ENCODE peak calls at places on chromosomes 12 and 14, in ten cellular contexts. W is BE2C; G is endodermal cell; T is CD8-positive, alpha-beta T cell; Y is mesenchymal stem cell; O is fibroblast of lung; Z is adipocyte; A is cardiac muscle cell; C is heart right ventricle; L is tibial artery. K is an unnamed sample.
A peak's percentile ranks its signal among the peaks of the same experiment; 100 is the strongest.

GRCh38 chr12:52614381-52615207 is 3.8 kb downstream of the KRT73 start:
- DNase-seq in W (no peak), G (peak; percentile 38), T (peak; percentile 10), Y (no peak), O (no peak), Z (no peak), A (no peak), C (no peak), L (no peak), K (no peak)

GRCh38 chr14:45249847-45250575 is 3.0 kb downstream of the MIS18BP1 start:
- DNase-seq in W (no peak), G (no peak), T (no peak), Y (peak; percentile 99), O (peak; percentile 97), Z (peak; percentile 75), A (no peak), C (no peak), L (no peak), K (no peak)

GRCh38 chr14:65813760-65814387 is 401.3 kb downstream of the FUT8 start:
- DNase-seq in W (no peak), G (peak; percentile 83), T (no peak), Y (no peak), O (no peak), Z (no peak), A (no peak), C (no peak), L (no peak), K (no peak)

GRCh38 chr14:53954551-53955233 is 1.9 kb downstream of the BMP4 start:
- DNase-seq in W (no peak), G (peak; percentile 74), T (no peak), Y (peak; percentile 63), O (peak; percentile 41), Z (peak; percentile 64), A (peak; percentile 27), C (peak; percentile 38), L (peak; percentile 71), K (peak; percentile 70)

GRCh38 chr14:91237219-91237618 is 7.3 kb downstream of the GPR68 start:
- DNase-seq in W (no peak), G (no peak), T (no peak), Y (peak; percentile 83), O (peak; percentile 25), Z (peak; percentile 28), A (no peak), C (no peak), L (no peak), K (no peak)

GRCh38 chr12:53324113-53324778 is 2.8 kb upstream of the AAAS start:
- DNase-seq in W (no peak), G (peak; percentile 75), T (peak; percentile 67), Y (peak; percentile 26), O (peak; percentile 10), Z (no peak), A (peak; percentile 44), C (no peak), L (no peak), K (peak; percentile 69)

GRCh38 chr12:1916396-1917171 is 1.9 kb downstream of the CACNA2D4 start:
- DNase-seq in W (peak; percentile 83), G (peak; percentile 40), T (peak; percentile 6), Y (no peak), O (no peak), Z (no peak), A (peak; percentile 48), C (peak; percentile 76), L (peak; percentile 64), K (peak; percentile 38)

GRCh38 chr12:113903381-113903863 is 62.7 kb downstream of the RBM19 start:
- DNase-seq in W (no peak), G (no peak), T (no peak), Y (peak; percentile 85), O (peak; percentile 46), Z (peak; percentile 32), A (no peak), C (no peak), L (no peak), K (no peak)

GRCh38 chr14:105089746-105090492 is 24.7 kb upstream of the GPR132 start:
- DNase-seq in W (no peak), G (no peak), T (no peak), Y (no peak), O (no peak), Z (no peak), A (no peak), C (no peak), L (peak; percentile 67), K (no peak)

GRCh38 chr14:35406811-35407630 is 2.5 kb upstream of the NFKBIA start:
- DNase-seq in W (no peak), G (no peak), T (no peak), Y (peak; percentile 81), O (peak; percentile 81), Z (peak; percentile 91), A (peak; percentile 63), C (no peak), L (no peak), K (no peak)

GRCh38 chr12:124496584-124496983 is 70.8 kb downstream of the NCOR2 start:
- DNase-seq in W (no peak), G (peak; percentile 84), T (no peak), Y (peak; percentile 24), O (no peak), Z (no peak), A (no peak), C (peak; percentile 13), L (no peak), K (peak; percentile 89)

GRCh38 chr12:63949902-63950301 is 105.4 kb downstream of the SRGAP1 start:
- DNase-seq in W (no peak), G (no peak), T (no peak), Y (no peak), O (peak; percentile 57), Z (no peak), A (no peak), C (no peak), L (no peak), K (no peak)

GRCh38 chr12:86139671-86140070 is 116.5 kb downstream of the MGAT4C start:
- DNase-seq in W (no peak), G (no peak), T (no peak), Y (no peak), O (no peak), Z (no peak), A (no peak), C (no peak), L (no peak), K (no peak)

GRCh38 chr14:24013654-24014514 is 25.2 kb downstream of the DHRS4L2 start:
- DNase-seq in W (peak; percentile 54), G (peak; percentile 78), T (peak; percentile 49), Y (peak; percentile 79), O (peak; percentile 76), Z (peak; percentile 88), A (peak; percentile 76), C (no peak), L (no peak), K (peak; percentile 81)

GRCh38 chr12:94560416-94561221 is 89.7 kb downstream of the TMCC3 start:
- DNase-seq in W (no peak), G (peak; percentile 93), T (no peak), Y (no peak), O (peak; percentile 49), Z (peak; percentile 21), A (no peak), C (no peak), L (no peak), K (peak; percentile 85)
- H3K4me3 ChIP-seq in W (no peak overlapping the region), G (no peak overlapping the region), T (no peak overlapping the region), Y (no peak overlapping the region), O (no peak overlapping the region), Z (no peak overlapping the region), A (no peak overlapping the region), C (no peak overlapping the region), L (no peak overlapping the region), K (no peak overlapping the region)

GRCh38 chr12:4275869-4276253 is 2.3 kb downstream of the CCND2 start:
- DNase-seq in W (no peak), G (peak; percentile 77), T (no peak), Y (no peak), O (no peak), Z (no peak), A (no peak), C (peak; percentile 29), L (no peak), K (peak; percentile 32)
- H3K27me3 ChIP-seq in W (peaks cover 73% of the 10 kb centered on the region), G (peaks cover 37% of the 10 kb centered on the region), T (no peaks in the 10 kb centered on the region), Y (peaks cover 17% of the 10 kb centered on the region), O (peaks cover 48% of the 10 kb centered on the region), Z (peaks cover under 1% of the 10 kb centered on the region), A (peaks cover 9% of the 10 kb centered on the region), C (peaks cover 15% of the 10 kb centered on the region), L (peaks cover 13% of the 10 kb centered on the region), K (peaks cover 8% of the 10 kb centered on the region)

GRCh38 chr12:6614513-6615177 is 7.5 kb upstream of the CHD4 start:
- DNase-seq in W (no peak), G (peak; percentile 84), T (no peak), Y (peak; percentile 41), O (no peak), Z (no peak), A (no peak), C (no peak), L (no peak), K (peak; percentile 59)
- H3K4me3 ChIP-seq in W (no peak overlapping the region), G (no peak overlapping the region), T (no peak overlapping the region), Y (no peak overlapping the region), O (no peak overlapping the region), Z (peak overlapping the region; percentile 36), A (no peak overlapping the region), C (no peak overlapping the region), L (no peak overlapping the region), K (no peak overlapping the region)

GRCh38 chr14:28779416-28779941 is 12.9 kb downstream of the FOXG1 start:
- DNase-seq in W (no peak), G (no peak), T (no peak), Y (no peak), O (no peak), Z (no peak), A (no peak), C (no peak), L (no peak), K (no peak)

GRCh38 chr14:28783593-28784143 is 17.1 kb downstream of the FOXG1 start:
- DNase-seq in W (no peak), G (no peak), T (no peak), Y (no peak), O (no peak), Z (no peak), A (no peak), C (no peak), L (no peak), K (no peak)

GRCh38 chr14:28778718-28779117 is 12.1 kb downstream of the FOXG1 start:
- DNase-seq in W (no peak), G (no peak), T (no peak), Y (no peak), O (no peak), Z (no peak), A (no peak), C (no peak), L (no peak), K (no peak)

GRCh38 chr14:28777773-28778606 is 11.4 kb downstream of the FOXG1 start:
- DNase-seq in W (no peak), G (peak; percentile 61), T (no peak), Y (no peak), O (no peak), Z (no peak), A (no peak), C (no peak), L (no peak), K (no peak)

DNA sequence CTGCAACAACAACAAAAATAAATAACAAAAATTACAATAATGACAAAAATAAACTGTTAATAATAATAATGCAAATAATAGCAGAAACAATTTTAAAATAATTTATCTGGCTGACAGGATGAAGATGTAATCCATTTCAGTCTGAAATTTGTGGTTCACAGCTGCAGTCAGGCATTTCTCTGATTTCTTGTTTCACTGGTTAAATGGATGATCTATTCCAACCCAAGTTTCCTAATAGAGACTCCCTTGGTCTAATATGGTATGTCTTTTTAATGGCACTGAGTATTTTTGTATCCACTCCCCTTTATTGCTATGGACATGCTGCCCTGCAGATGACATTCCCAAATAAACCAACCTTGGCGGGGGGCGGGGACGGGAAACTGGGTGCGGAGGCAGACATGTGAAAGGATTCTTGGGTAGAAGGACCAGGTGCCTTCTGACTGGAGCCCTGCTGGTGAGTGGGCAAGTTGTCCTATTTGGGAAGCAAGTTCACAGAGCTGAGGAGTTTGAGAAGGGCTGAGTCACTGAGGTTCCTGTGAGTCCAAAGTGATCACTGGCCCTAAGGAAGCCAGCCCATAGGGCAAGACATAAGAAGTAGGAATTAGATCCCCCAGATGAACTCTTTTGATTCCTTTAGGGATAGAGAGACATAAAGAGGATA is 14.4 kb downstream of the FOXG1 start:
- DNase-seq in W (no peak), G (peak; percentile 74), T (no peak), Y (no peak), O (no peak), Z (no peak), A (no peak), C (no peak), L (no peak), K (no peak)
- H3K27me3 ChIP-seq in W (peaks cover 25% of the 10 kb centered on the region), G (peaks cover 100% of the 10 kb centered on the region), T (peaks cover 5% of the 10 kb centered on the region), Y (peaks cover 55% of the 10 kb centered on the region), O (peaks cover 35% of the 10 kb centered on the region), Z (peaks cover 99% of the 10 kb centered on the region), A (peaks cover 100% of the 10 kb centered on the region), C (peaks cover 100% of the 10 kb centered on the region), L (peaks cover 86% of the 10 kb centered on the region), K (peaks cover 100% of the 10 kb centered on the region)

K was measured in H7.